ENCODE peak calls at places on chromosomes 11 and 22, in nine cellular contexts. P is non-pigmented ciliary epithelial cell; Z is stimulated activated CD8-positive, alpha-beta memory T cell treated with anti-CD3 and anti-CD28 coated beads, Interleukin-4, amount 100 ng/mL, for 4 hours; Q is WERI-Rb-1; U is CD4-positive, alpha-beta memory T cell; S is stimulated activated CD4-positive, alpha-beta T cell treated with anti-CD3 and anti-CD28 coated beads, Interleukin-2, amount 100 ng/mL, for 48 hours; X is psoas muscle; I is kidney epithelial cell; E is tibial nerve. B is an unnamed sample.

GRCh38 chr11:44467931-44468330 is 97.5 kb upstream of the CD82 start:
- DNase-seq in P (no peak), Z (no peak), Q (no peak), U (no peak), S (no peak), X (no peak), I (no peak), E (no peak), B (no peak)

GRCh38 chr22:49866646-49867045 is 13.0 kb downstream of the ZBED4 start:
- DNase-seq in P (no peak), Z (no peak), Q (no peak), U (no peak), S (no peak), X (no peak), I (no peak), E (no peak), B (no peak)

GRCh38 chr11:116310215-116310614 is 462.6 kb downstream of the BUD13 start:
- DNase-seq in P (no peak), Z (no peak), Q (no peak), U (no peak), S (no peak), X (no peak), I (peak), E (no peak), B (no peak)

GRCh38 chr11:20355221-20356219 is 8.0 kb upstream of the HTATIP2 start:
- DNase-seq in P (no peak), Z (no peak), Q (peak), U (no peak), S (no peak), X (no peak), I (no peak), E (no peak), B (peak)

GRCh38 chr11:61091373-61092279 is 10.7 kb upstream of the CD5 start:
- DNase-seq in P (peak), Z (no peak), Q (no peak), U (peak), S (no peak), X (no peak), I (no peak), E (no peak), B (no peak)

GRCh38 chr22:41216984-41217383 is 11.9 kb downstream of the L3MBTL2 start:
- DNase-seq in P (no peak), Z (no peak), Q (no peak), U (no peak), S (no peak), X (no peak), I (no peak), E (no peak), B (no peak)

GRCh38 chr11:13007702-13008435 is 1.2 kb upstream of the RASSF10 start:
- DNase-seq in P (no peak), Z (no peak), Q (no peak), U (no peak), S (no peak), X (no peak), I (no peak), E (no peak), B (no peak)

GRCh38 chr11:49208006-49208721 is at the start of gene FOLH1:
- DNase-seq in P (no peak), Z (no peak), Q (peak), U (no peak), S (no peak), X (peak), I (peak), E (no peak), B (peak)

GRCh38 chr11:103659138-103659734 is 377.2 kb upstream of the DDI1 start:
- DNase-seq in P (no peak), Z (no peak), Q (peak), U (no peak), S (no peak), X (no peak), I (no peak), E (no peak), B (peak)

GRCh38 chr22:47564158-47564450 is 801.7 kb downstream of the TBC1D22A start:
- DNase-seq in P (no peak), Z (no peak), Q (no peak), U (no peak), S (no peak), X (no peak), I (no peak), E (no peak), B (no peak)

GRCh38 chr11:725624-726202 is 19.7 kb downstream of the EPS8L2 start:
- DNase-seq in P (no peak), Z (no peak), Q (no peak), U (no peak), S (no peak), X (peak), I (no peak), E (no peak), B (no peak)

GRCh38 chr11:74842967-74843366 is 94.3 kb downstream of the RNF169 start:
- DNase-seq in P (no peak), Z (no peak), Q (no peak), U (no peak), S (no peak), X (no peak), I (no peak), E (no peak), B (no peak)

GRCh38 chr11:94593030-94593429 is 25.9 kb downstream of the PIWIL4 start:
- DNase-seq in P (no peak), Z (no peak), Q (no peak), U (no peak), S (no peak), X (no peak), I (no peak), E (no peak), B (no peak)

GRCh38 chr22:19757140-19757984 is 3.2 kb upstream of the TBX1 start:
- DNase-seq in P (no peak), Z (no peak), Q (no peak), U (no peak), S (no peak), X (no peak), I (no peak), E (no peak), B (no peak)

GRCh38 chr22:46043816-46044717 is 67.1 kb upstream of the WNT7B start:
- DNase-seq in P (no peak), Z (no peak), Q (no peak), U (no peak), S (no peak), X (no peak), I (no peak), E (no peak), B (no peak)

GRCh38 chr11:75654314-75654713 is 14.5 kb downstream of the MAP6 start:
- DNase-seq in P (peak), Z (no peak), Q (no peak), U (no peak), S (no peak), X (no peak), I (peak), E (no peak), B (no peak)

GRCh38 chr11:46295312-46295995 is 18.0 kb downstream of the CREB3L1 start:
- DNase-seq in P (no peak), Z (peak), Q (peak), U (peak), S (peak), X (peak), I (no peak), E (peak), B (peak)

GRCh38 chr11:61844909-61845565 is 16.9 kb downstream of the FADS2 start:
- DNase-seq in P (no peak), Z (no peak), Q (no peak), U (no peak), S (no peak), X (no peak), I (no peak), E (no peak), B (no peak)

GRCh38 chr11:33514079-33514690 is 186.4 kb downstream of the C11orf91 start:
- DNase-seq in P (no peak), Z (no peak), Q (no peak), U (no peak), S (no peak), X (no peak), I (no peak), E (no peak), B (no peak)

GRCh38 chr22:37100589-37101127 is 8.9 kb downstream of the TMPRSS6 start:
- DNase-seq in P (no peak), Z (no peak), Q (no peak), U (peak), S (no peak), X (no peak), I (no peak), E (no peak), B (no peak)

GRCh38 chr11:6583584-6583983 is 19.8 kb downstream of the RRP8 start:
- DNase-seq in P (no peak), Z (no peak), Q (no peak), U (no peak), S (no peak), X (no peak), I (no peak), E (no peak), B (no peak)

GRCh38 chr22:22161924-22162851 is 82.4 kb upstream of the VPREB1 start:
- DNase-seq in P (no peak), Z (no peak), Q (no peak), U (no peak), S (no peak), X (no peak), I (no peak), E (no peak), B (peak)

GRCh38 chr11:72781063-72781312 is 12.9 kb downstream of the STARD10 start:
- DNase-seq in P (no peak), Z (no peak), Q (no peak), U (no peak), S (no peak), X (no peak), I (no peak), E (no peak), B (no peak)

GRCh38 chr22:49553518-49554295 is 274.0 kb downstream of the BRD1 start:
- DNase-seq in P (no peak), Z (no peak), Q (no peak), U (no peak), S (no peak), X (no peak), I (no peak), E (no peak), B (no peak)

GRCh38 chr11:73393479-73394415 is 17.5 kb downstream of the RELT start:
- DNase-seq in P (no peak), Z (peak), Q (peak), U (peak), S (peak), X (peak), I (peak), E (peak), B (peak)

GRCh38 chr11:113477321-113477720 is 2.1 kb upstream of the DRD2 start:
- DNase-seq in P (no peak), Z (no peak), Q (peak), U (no peak), S (no peak), X (no peak), I (no peak), E (no peak), B (peak)

GRCh38 chr11:115420524-115420923 is 83.7 kb downstream of the CADM1 start:
- DNase-seq in P (no peak), Z (no peak), Q (no peak), U (no peak), S (no peak), X (no peak), I (no peak), E (no peak), B (peak)

GRCh38 chr11:54558407-54558806 is 45.4 kb downstream of the OR4C46 start:
- DNase-seq in P (no peak), Z (no peak), Q (no peak), U (no peak), S (no peak), X (no peak), I (no peak), E (no peak), B (no peak)

GRCh38 chr11:76656571-76657081 is 13.9 kb downstream of the LRRC32 start:
- DNase-seq in P (no peak), Z (no peak), Q (no peak), U (no peak), S (no peak), X (no peak), I (no peak), E (no peak), B (peak)

GRCh38 chr11:44304091-44305084 is 5.6 kb downstream of the ALX4 start:
- DNase-seq in P (no peak), Z (no peak), Q (peak), U (no peak), S (no peak), X (no peak), I (no peak), E (no peak), B (no peak)